ENCODE peak calls at places on chromosomes 5 and 9, in nine cellular contexts. A, E, S, O, R, G, M, U and Z are unnamed samples.

GRCh38 chr9:25519286-25519685 is 159.0 kb downstream of the TUSC1 start:
- DNase-seq in A (no peak), E (no peak), S (no peak), O (no peak), R (no peak), G (no peak), M (no peak), U (no peak), Z (no peak)

GRCh38 chr9:30688801-30689200 is 1695.6 kb upstream of the ACO1 start:
- DNase-seq in A (no peak), E (no peak), S (no peak), O (no peak), R (no peak), G (no peak), M (no peak), U (no peak), Z (no peak)

GRCh38 chr9:127598839-127599549 is 13.1 kb upstream of the STXBP1 start:
- DNase-seq in A (no peak), E (peak), S (no peak), O (no peak), R (no peak), G (no peak), M (no peak), U (no peak), Z (no peak)

GRCh38 chr5:80508844-80509243 is 20.9 kb downstream of the FAM151B start:
- DNase-seq in A (no peak), E (no peak), S (no peak), O (no peak), R (no peak), G (no peak), M (no peak), U (no peak), Z (no peak)

GRCh38 chr5:159660401-159660800 is 255.9 kb upstream of the ADRA1B start:
- DNase-seq in A (no peak), E (no peak), S (no peak), O (no peak), R (no peak), G (no peak), M (no peak), U (no peak), Z (no peak)

GRCh38 chr5:125342938-125343401 is 596.5 kb upstream of the ZNF608 start:
- DNase-seq in A (no peak), E (no peak), S (no peak), O (no peak), R (no peak), G (no peak), M (no peak), U (peak), Z (no peak)

GRCh38 chr9:129860653-129861446 is 25.6 kb downstream of the USP20 start:
- DNase-seq in A (no peak), E (no peak), S (no peak), O (peak), R (no peak), G (no peak), M (no peak), U (no peak), Z (no peak)

GRCh38 chr5:157669701-157670097 is 1.6 kb upstream of the C5orf52 start:
- DNase-seq in A (no peak), E (no peak), S (no peak), O (no peak), R (no peak), G (no peak), M (no peak), U (no peak), Z (no peak)

GRCh38 chr9:97502222-97502983 is 937 bp downstream of the TMOD1 start:
- DNase-seq in A (no peak), E (no peak), S (no peak), O (no peak), R (no peak), G (no peak), M (peak), U (no peak), Z (no peak)

GRCh38 chr5:156479864-156480263 is 152.9 kb downstream of the SGCD start:
- DNase-seq in A (no peak), E (no peak), S (no peak), O (no peak), R (no peak), G (no peak), M (no peak), U (no peak), Z (no peak)

GRCh38 chr9:136527721-136528710 is 17.8 kb downstream of the NOTCH1 start:
- DNase-seq in A (no peak), E (no peak), S (no peak), O (no peak), R (peak), G (no peak), M (no peak), U (no peak), Z (no peak)

GRCh38 chr5:78050888-78051287 is 243.6 kb downstream of the AP3B1 start:
- DNase-seq in A (no peak), E (no peak), S (peak), O (no peak), R (no peak), G (no peak), M (no peak), U (peak), Z (no peak)

GRCh38 chr5:74275204-74275992 is 365.1 kb downstream of the ENC1 start:
- DNase-seq in A (no peak), E (no peak), S (no peak), O (no peak), R (no peak), G (no peak), M (no peak), U (no peak), Z (no peak)

GRCh38 chr5:127833999-127834953 is 131.1 kb downstream of the CCDC192 start:
- DNase-seq in A (no peak), E (no peak), S (no peak), O (no peak), R (no peak), G (no peak), M (no peak), U (no peak), Z (no peak)

GRCh38 chr5:103139264-103139865 is 19.3 kb downstream of the PPIP5K2 start:
- DNase-seq in A (peak), E (peak), S (peak), O (peak), R (peak), G (peak), M (peak), U (peak), Z (peak)

GRCh38 chr9:123416171-123416570 is 60.2 kb downstream of the CRB2 start:
- DNase-seq in A (no peak), E (no peak), S (no peak), O (no peak), R (no peak), G (no peak), M (peak), U (no peak), Z (no peak)

GRCh38 chr5:43485406-43485805 is 1.7 kb upstream of the TMEM267 start:
- DNase-seq in A (no peak), E (no peak), S (no peak), O (no peak), R (no peak), G (no peak), M (no peak), U (no peak), Z (no peak)

GRCh38 chr9:38360880-38361836 is 31.3 kb upstream of the ALDH1B1 start:
- DNase-seq in A (no peak), E (no peak), S (no peak), O (no peak), R (no peak), G (no peak), M (no peak), U (peak), Z (no peak)

GRCh38 chr9:99221623-99222415 is at the start of the genes ALG2 and SEC61B:
- DNase-seq in A (peak), E (peak), S (peak), O (peak), R (peak), G (peak), M (peak), U (peak), Z (peak)

GRCh38 chr9:126551812-126552211 is 61.9 kb upstream of the LMX1B start:
- DNase-seq in A (no peak), E (no peak), S (no peak), O (no peak), R (no peak), G (no peak), M (no peak), U (no peak), Z (no peak)

GRCh38 chr9:124724415-124725067 is 46.6 kb downstream of the NR6A1 start:
- DNase-seq in A (no peak), E (no peak), S (no peak), O (no peak), R (no peak), G (no peak), M (no peak), U (no peak), Z (no peak)

GRCh38 chr9:123081824-123082223 is 48.4 kb downstream of the GPR21 start:
- DNase-seq in A (no peak), E (no peak), S (no peak), O (peak), R (peak), G (peak), M (no peak), U (peak), Z (no peak)

GRCh38 chr9:134925011-134925511 is 7.3 kb upstream of the FCN1 start:
- DNase-seq in A (no peak), E (no peak), S (no peak), O (no peak), R (no peak), G (no peak), M (no peak), U (no peak), Z (no peak)

GRCh38 chr5:98755406-98755805 is 18.1 kb upstream of the RGMB start:
- DNase-seq in A (no peak), E (no peak), S (peak), O (no peak), R (no peak), G (no peak), M (no peak), U (peak), Z (no peak)

GRCh38 chr5:159971038-159971437 is 37.9 kb upstream of the TTC1 start:
- DNase-seq in A (no peak), E (no peak), S (no peak), O (no peak), R (no peak), G (no peak), M (no peak), U (peak), Z (no peak)

GRCh38 chr9:88013051-88013450 is 38.7 kb upstream of the CDK20 start:
- DNase-seq in A (no peak), E (no peak), S (no peak), O (no peak), R (no peak), G (no peak), M (no peak), U (no peak), Z (no peak)

GRCh38 chr5:176995896-176996767 is 10.4 kb downstream of the UIMC1 start:
- DNase-seq in A (no peak), E (no peak), S (no peak), O (no peak), R (no peak), G (peak), M (no peak), U (peak), Z (no peak)